ENCODE peak calls at places on chromosomes 12 and 14, in nine cellular contexts. One of them, this sample, is unnamed.

GRCh38 chr14:90518941-90519256 is 122.1 kb downstream of the CALM1 start:
- DNase-seq in Panc1: no peak
- DNase-seq in amniotic epithelial cell: peak; percentile 13
- DNase-seq in A172: peak; percentile 34
- DNase-seq in astrocyte of the spinal cord: no peak
- DNase-seq in GM23338: peak; percentile 85
- DNase-seq in activated CD4-positive, CD25-positive, alpha-beta regulatory T cell: peak; percentile 27
- DNase-seq in AG08395: no peak
- DNase-seq in stimulated activated naive B cell treated with anti-CD40 and anti-IgM and Interleukin-4, amounts not matched to agents 10 μg/mL and 1 μg/mL and 100 μg/mL, for 72 hours: no peak
- DNase-seq in this sample: peak; percentile 10

GRCh38 chr12:554001-554285 is 94.2 kb downstream of the B4GALNT3 start:
- DNase-seq in stimulated activated naive B cell treated with anti-CD40 and anti-IgM and Interleukin-4, amounts not matched to agents 10 μg/mL and 1 μg/mL and 100 μg/mL, for 72 hours: no peak
- DNase-seq in AG08395: no peak
- DNase-seq in astrocyte of the spinal cord: no peak
- DNase-seq in activated CD4-positive, CD25-positive, alpha-beta regulatory T cell: no peak
- DNase-seq in A172: no peak
- DNase-seq in Panc1: no peak
- DNase-seq in amniotic epithelial cell: no peak
- DNase-seq in GM23338: no peak
- DNase-seq in this sample: no peak

GRCh38 chr12:78119351-78119918 is 288.7 kb downstream of the NAV3 start:
- DNase-seq in astrocyte of the spinal cord: no peak
- DNase-seq in A172: no peak
- DNase-seq in stimulated activated naive B cell treated with anti-CD40 and anti-IgM and Interleukin-4, amounts not matched to agents 10 μg/mL and 1 μg/mL and 100 μg/mL, for 72 hours: no peak
- DNase-seq in AG08395: no peak
- DNase-seq in activated CD4-positive, CD25-positive, alpha-beta regulatory T cell: no peak
- DNase-seq in Panc1: no peak
- DNase-seq in GM23338: no peak
- DNase-seq in amniotic epithelial cell: no peak
- DNase-seq in this sample: no peak

GRCh38 chr12:2251485-2252179 is 198.8 kb downstream of the CACNA1C start:
- DNase-seq in amniotic epithelial cell: no peak
- DNase-seq in activated CD4-positive, CD25-positive, alpha-beta regulatory T cell: no peak
- DNase-seq in A172: no peak
- DNase-seq in stimulated activated naive B cell treated with anti-CD40 and anti-IgM and Interleukin-4, amounts not matched to agents 10 μg/mL and 1 μg/mL and 100 μg/mL, for 72 hours: no peak
- DNase-seq in AG08395: no peak
- DNase-seq in astrocyte of the spinal cord: peak; percentile 20
- DNase-seq in Panc1: no peak
- DNase-seq in GM23338: peak; percentile 44
- DNase-seq in this sample: peak; percentile 66

GRCh38 chr14:53295985-53296582 is 143.0 kb upstream of the DDHD1 start:
- DNase-seq in stimulated activated naive B cell treated with anti-CD40 and anti-IgM and Interleukin-4, amounts not matched to agents 10 μg/mL and 1 μg/mL and 100 μg/mL, for 72 hours: no peak
- DNase-seq in astrocyte of the spinal cord: peak; percentile 45
- DNase-seq in Panc1: peak; percentile 12
- DNase-seq in amniotic epithelial cell: peak; percentile 30
- DNase-seq in GM23338: peak; percentile 76
- DNase-seq in A172: peak; percentile 13
- DNase-seq in activated CD4-positive, CD25-positive, alpha-beta regulatory T cell: no peak
- DNase-seq in AG08395: peak; percentile 37
- DNase-seq in this sample: peak; percentile 42

GRCh38 chr12:122064780-122065588 is 13.6 kb upstream of the MLXIP start:
- DNase-seq in stimulated activated naive B cell treated with anti-CD40 and anti-IgM and Interleukin-4, amounts not matched to agents 10 μg/mL and 1 μg/mL and 100 μg/mL, for 72 hours: no peak
- DNase-seq in activated CD4-positive, CD25-positive, alpha-beta regulatory T cell: no peak
- DNase-seq in GM23338: no peak
- DNase-seq in amniotic epithelial cell: peak; percentile 99
- DNase-seq in A172: peak; percentile 71
- DNase-seq in astrocyte of the spinal cord: peak; percentile 82
- DNase-seq in Panc1: no peak
- DNase-seq in AG08395: peak; percentile 81
- DNase-seq in this sample: peak; percentile 82

GRCh38 chr12:13942826-13943225 is 38.6 kb downstream of the GRIN2B start:
- DNase-seq in astrocyte of the spinal cord: no peak
- DNase-seq in activated CD4-positive, CD25-positive, alpha-beta regulatory T cell: no peak
- DNase-seq in stimulated activated naive B cell treated with anti-CD40 and anti-IgM and Interleukin-4, amounts not matched to agents 10 μg/mL and 1 μg/mL and 100 μg/mL, for 72 hours: no peak
- DNase-seq in Panc1: no peak
- DNase-seq in GM23338: peak; percentile 31
- DNase-seq in A172: no peak
- DNase-seq in AG08395: no peak
- DNase-seq in amniotic epithelial cell: no peak
- DNase-seq in this sample: no peak

GRCh38 chr14:32300146-32300545 is 29.0 kb upstream of the AKAP6 start:
- DNase-seq in amniotic epithelial cell: no peak
- DNase-seq in A172: no peak
- DNase-seq in AG08395: no peak
- DNase-seq in GM23338: no peak
- DNase-seq in activated CD4-positive, CD25-positive, alpha-beta regulatory T cell: no peak
- DNase-seq in astrocyte of the spinal cord: no peak
- DNase-seq in Panc1: no peak
- DNase-seq in stimulated activated naive B cell treated with anti-CD40 and anti-IgM and Interleukin-4, amounts not matched to agents 10 μg/mL and 1 μg/mL and 100 μg/mL, for 72 hours: no peak
- DNase-seq in this sample: no peak

GRCh38 chr14:53044486-53044885 is 93.6 kb upstream of the FERMT2 start:
- DNase-seq in Panc1: no peak
- DNase-seq in AG08395: peak; percentile 74
- DNase-seq in GM23338: no peak
- DNase-seq in A172: peak; percentile 24
- DNase-seq in activated CD4-positive, CD25-positive, alpha-beta regulatory T cell: no peak
- DNase-seq in stimulated activated naive B cell treated with anti-CD40 and anti-IgM and Interleukin-4, amounts not matched to agents 10 μg/mL and 1 μg/mL and 100 μg/mL, for 72 hours: no peak
- DNase-seq in amniotic epithelial cell: peak; percentile 90
- DNase-seq in astrocyte of the spinal cord: peak; percentile 72
- DNase-seq in this sample: peak; percentile 78

GRCh38 chr14:71918955-71919354 is 13.3 kb upstream of the RGS6 start:
- DNase-seq in GM23338: peak; percentile 69
- DNase-seq in AG08395: no peak
- DNase-seq in Panc1: no peak
- DNase-seq in amniotic epithelial cell: no peak
- DNase-seq in activated CD4-positive, CD25-positive, alpha-beta regulatory T cell: no peak
- DNase-seq in astrocyte of the spinal cord: no peak
- DNase-seq in stimulated activated naive B cell treated with anti-CD40 and anti-IgM and Interleukin-4, amounts not matched to agents 10 μg/mL and 1 μg/mL and 100 μg/mL, for 72 hours: no peak
- DNase-seq in A172: no peak
- DNase-seq in this sample: no peak

GRCh38 chr12:34294137-34294536 is 271.8 kb downstream of the ALG10 start:
- DNase-seq in A172: no peak
- DNase-seq in amniotic epithelial cell: no peak
- DNase-seq in AG08395: no peak
- DNase-seq in activated CD4-positive, CD25-positive, alpha-beta regulatory T cell: no peak
- DNase-seq in GM23338: no peak
- DNase-seq in Panc1: no peak
- DNase-seq in astrocyte of the spinal cord: no peak
- DNase-seq in stimulated activated naive B cell treated with anti-CD40 and anti-IgM and Interleukin-4, amounts not matched to agents 10 μg/mL and 1 μg/mL and 100 μg/mL, for 72 hours: no peak
- DNase-seq in this sample: no peak

GRCh38 chr14:83255727-83256090 is 1722.1 kb upstream of the SEL1L start:
- DNase-seq in stimulated activated naive B cell treated with anti-CD40 and anti-IgM and Interleukin-4, amounts not matched to agents 10 μg/mL and 1 μg/mL and 100 μg/mL, for 72 hours: no peak
- DNase-seq in astrocyte of the spinal cord: no peak
- DNase-seq in AG08395: no peak
- DNase-seq in GM23338: no peak
- DNase-seq in activated CD4-positive, CD25-positive, alpha-beta regulatory T cell: no peak
- DNase-seq in amniotic epithelial cell: no peak
- DNase-seq in A172: no peak
- DNase-seq in Panc1: no peak
- DNase-seq in this sample: no peak

GRCh38 chr12:104288635-104289258 is 14.8 kb upstream of the EID3 start:
- DNase-seq in astrocyte of the spinal cord: peak; percentile 80
- DNase-seq in amniotic epithelial cell: peak; percentile 89
- DNase-seq in AG08395: peak; percentile 74
- DNase-seq in A172: peak; percentile 65
- DNase-seq in GM23338: peak; percentile 94
- DNase-seq in stimulated activated naive B cell treated with anti-CD40 and anti-IgM and Interleukin-4, amounts not matched to agents 10 μg/mL and 1 μg/mL and 100 μg/mL, for 72 hours: peak; percentile 78
- DNase-seq in activated CD4-positive, CD25-positive, alpha-beta regulatory T cell: peak; percentile 73
- DNase-seq in Panc1: no peak
- DNase-seq in this sample: peak; percentile 78

GRCh38 chr12:32390572-32391219 is 8.7 kb upstream of the FGD4 start:
- DNase-seq in GM23338: peak; percentile 76
- DNase-seq in AG08395: no peak
- DNase-seq in activated CD4-positive, CD25-positive, alpha-beta regulatory T cell: no peak
- DNase-seq in A172: no peak
- DNase-seq in Panc1: no peak
- DNase-seq in amniotic epithelial cell: peak; percentile 57
- DNase-seq in astrocyte of the spinal cord: peak; percentile 7
- DNase-seq in stimulated activated naive B cell treated with anti-CD40 and anti-IgM and Interleukin-4, amounts not matched to agents 10 μg/mL and 1 μg/mL and 100 μg/mL, for 72 hours: peak; percentile 11
- DNase-seq in this sample: no peak

GRCh38 chr12:110345176-110345651 is 58.3 kb downstream of the ANAPC7 start:
- DNase-seq in A172: no peak
- DNase-seq in amniotic epithelial cell: no peak
- DNase-seq in astrocyte of the spinal cord: no peak
- DNase-seq in Panc1: no peak
- DNase-seq in activated CD4-positive, CD25-positive, alpha-beta regulatory T cell: no peak
- DNase-seq in GM23338: no peak
- DNase-seq in stimulated activated naive B cell treated with anti-CD40 and anti-IgM and Interleukin-4, amounts not matched to agents 10 μg/mL and 1 μg/mL and 100 μg/mL, for 72 hours: no peak
- DNase-seq in AG08395: no peak
- DNase-seq in this sample: no peak

GRCh38 chr12:56332512-56333196 is 1.1 kb downstream of the PAN2 start:
- DNase-seq in stimulated activated naive B cell treated with anti-CD40 and anti-IgM and Interleukin-4, amounts not matched to agents 10 μg/mL and 1 μg/mL and 100 μg/mL, for 72 hours: no peak
- DNase-seq in activated CD4-positive, CD25-positive, alpha-beta regulatory T cell: no peak
- DNase-seq in A172: no peak
- DNase-seq in Panc1: no peak
- DNase-seq in amniotic epithelial cell: no peak
- DNase-seq in AG08395: no peak
- DNase-seq in astrocyte of the spinal cord: no peak
- DNase-seq in GM23338: no peak
- DNase-seq in this sample: no peak

GRCh38 chr14:92986254-92987147 is 63.6 kb downstream of the CHGA start:
- DNase-seq in astrocyte of the spinal cord: peak; percentile 28
- DNase-seq in A172: peak; percentile 49
- DNase-seq in AG08395: peak; percentile 85
- DNase-seq in stimulated activated naive B cell treated with anti-CD40 and anti-IgM and Interleukin-4, amounts not matched to agents 10 μg/mL and 1 μg/mL and 100 μg/mL, for 72 hours: no peak
- DNase-seq in Panc1: no peak
- DNase-seq in GM23338: no peak
- DNase-seq in activated CD4-positive, CD25-positive, alpha-beta regulatory T cell: no peak
- DNase-seq in amniotic epithelial cell: peak; percentile 14
- DNase-seq in this sample: peak; percentile 67

GRCh38 chr12:91222746-91223145 is 40.1 kb upstream of the DCN start:
- DNase-seq in amniotic epithelial cell: peak; percentile 91
- DNase-seq in activated CD4-positive, CD25-positive, alpha-beta regulatory T cell: no peak
- DNase-seq in A172: peak; percentile 46
- DNase-seq in GM23338: no peak
- DNase-seq in AG08395: peak; percentile 41
- DNase-seq in Panc1: no peak
- DNase-seq in stimulated activated naive B cell treated with anti-CD40 and anti-IgM and Interleukin-4, amounts not matched to agents 10 μg/mL and 1 μg/mL and 100 μg/mL, for 72 hours: no peak
- DNase-seq in astrocyte of the spinal cord: peak; percentile 83
- DNase-seq in this sample: peak; percentile 66

GRCh38 chr12:1318327-1319031 is 275.9 kb downstream of the FBXL14 start:
- DNase-seq in AG08395: peak; percentile 62
- DNase-seq in stimulated activated naive B cell treated with anti-CD40 and anti-IgM and Interleukin-4, amounts not matched to agents 10 μg/mL and 1 μg/mL and 100 μg/mL, for 72 hours: no peak
- DNase-seq in amniotic epithelial cell: peak; percentile 55
- DNase-seq in astrocyte of the spinal cord: peak; percentile 67
- DNase-seq in A172: no peak
- DNase-seq in GM23338: peak; percentile 48
- DNase-seq in Panc1: no peak
- DNase-seq in activated CD4-positive, CD25-positive, alpha-beta regulatory T cell: no peak
- DNase-seq in this sample: peak; percentile 78

GRCh38 chr12:51951843-51952722 is 584 bp downstream of the ACVR1B start:
- DNase-seq in stimulated activated naive B cell treated with anti-CD40 and anti-IgM and Interleukin-4, amounts not matched to agents 10 μg/mL and 1 μg/mL and 100 μg/mL, for 72 hours: no peak
- DNase-seq in amniotic epithelial cell: no peak
- DNase-seq in activated CD4-positive, CD25-positive, alpha-beta regulatory T cell: no peak
- DNase-seq in astrocyte of the spinal cord: no peak
- DNase-seq in Panc1: no peak
- DNase-seq in AG08395: no peak
- DNase-seq in GM23338: peak; percentile 67
- DNase-seq in A172: no peak
- DNase-seq in this sample: no peak

GRCh38 chr14:35333347-35333730 is 41.2 kb downstream of the PSMA6 start:
- DNase-seq in stimulated activated naive B cell treated with anti-CD40 and anti-IgM and Interleukin-4, amounts not matched to agents 10 μg/mL and 1 μg/mL and 100 μg/mL, for 72 hours: no peak
- DNase-seq in astrocyte of the spinal cord: no peak
- DNase-seq in A172: no peak
- DNase-seq in Panc1: no peak
- DNase-seq in activated CD4-positive, CD25-positive, alpha-beta regulatory T cell: no peak
- DNase-seq in GM23338: peak; percentile 20
- DNase-seq in AG08395: no peak
- DNase-seq in amniotic epithelial cell: no peak
- DNase-seq in this sample: no peak

GRCh38 chr12:85713368-85713767 is 122.8 kb downstream of the RASSF9 start:
- DNase-seq in AG08395: no peak
- DNase-seq in stimulated activated naive B cell treated with anti-CD40 and anti-IgM and Interleukin-4, amounts not matched to agents 10 μg/mL and 1 μg/mL and 100 μg/mL, for 72 hours: no peak
- DNase-seq in activated CD4-positive, CD25-positive, alpha-beta regulatory T cell: no peak
- DNase-seq in A172: no peak
- DNase-seq in astrocyte of the spinal cord: no peak
- DNase-seq in GM23338: no peak
- DNase-seq in amniotic epithelial cell: no peak
- DNase-seq in Panc1: no peak
- DNase-seq in this sample: peak; percentile 54

GRCh38 chr14:90509403-90509802 is 112.6 kb downstream of the CALM1 start:
- DNase-seq in stimulated activated naive B cell treated with anti-CD40 and anti-IgM and Interleukin-4, amounts not matched to agents 10 μg/mL and 1 μg/mL and 100 μg/mL, for 72 hours: no peak
- DNase-seq in GM23338: no peak
- DNase-seq in Panc1: no peak
- DNase-seq in AG08395: no peak
- DNase-seq in A172: no peak
- DNase-seq in activated CD4-positive, CD25-positive, alpha-beta regulatory T cell: no peak
- DNase-seq in amniotic epithelial cell: no peak
- DNase-seq in astrocyte of the spinal cord: no peak
- DNase-seq in this sample: no peak

GRCh38 chr14:68047910-68048309 is 228.3 kb downstream of the RAD51B start:
- DNase-seq in stimulated activated naive B cell treated with anti-CD40 and anti-IgM and Interleukin-4, amounts not matched to agents 10 μg/mL and 1 μg/mL and 100 μg/mL, for 72 hours: no peak
- DNase-seq in activated CD4-positive, CD25-positive, alpha-beta regulatory T cell: no peak
- DNase-seq in Panc1: no peak
- DNase-seq in astrocyte of the spinal cord: peak; percentile 42
- DNase-seq in amniotic epithelial cell: peak; percentile 59
- DNase-seq in GM23338: no peak
- DNase-seq in AG08395: no peak
- DNase-seq in A172: peak; percentile 66
- DNase-seq in this sample: peak; percentile 15

GRCh38 chr12:47527816-47528215 is 178.0 kb downstream of the RPAP3 start:
- DNase-seq in A172: no peak
- DNase-seq in amniotic epithelial cell: peak; percentile 91
- DNase-seq in activated CD4-positive, CD25-positive, alpha-beta regulatory T cell: no peak
- DNase-seq in stimulated activated naive B cell treated with anti-CD40 and anti-IgM and Interleukin-4, amounts not matched to agents 10 μg/mL and 1 μg/mL and 100 μg/mL, for 72 hours: no peak
- DNase-seq in AG08395: no peak
- DNase-seq in GM23338: no peak
- DNase-seq in Panc1: no peak
- DNase-seq in astrocyte of the spinal cord: no peak
- DNase-seq in this sample: peak; percentile 89

GRCh38 chr14:35855886-35856481 is 29.8 kb downstream of the BRMS1L start:
- DNase-seq in activated CD4-positive, CD25-positive, alpha-beta regulatory T cell: no peak
- DNase-seq in A172: no peak
- DNase-seq in GM23338: no peak
- DNase-seq in amniotic epithelial cell: no peak
- DNase-seq in Panc1: no peak
- DNase-seq in AG08395: no peak
- DNase-seq in astrocyte of the spinal cord: no peak
- DNase-seq in stimulated activated naive B cell treated with anti-CD40 and anti-IgM and Interleukin-4, amounts not matched to agents 10 μg/mL and 1 μg/mL and 100 μg/mL, for 72 hours: no peak
- DNase-seq in this sample: no peak

This sample was measured in AG10803.